ENCODE peak calls at places on chromosomes 12 and 14, in nine cellular contexts. X, M, J, O, H, L, F, R and K are unnamed samples.

GRCh38 chr14:93032301-93032929 is 83.3 kb downstream of the ITPK1 start:
- DNase-seq in M (no peak), H (peak), R (no peak), O (no peak), J (no peak), X (no peak), L (no peak), F (no peak), K (no peak)

GRCh38 chr14:90696728-90697127 is 119.5 kb downstream of the TTC7B start:
- DNase-seq in O (no peak), M (no peak), J (no peak), L (no peak), R (no peak), H (no peak), X (no peak), F (no peak), K (no peak)

GRCh38 chr14:55845963-55846851 is 266.2 kb downstream of the KTN1 start:
- DNase-seq in H (no peak), F (no peak), R (no peak), M (no peak), J (no peak), O (no peak), L (no peak), X (no peak), K (no peak)

GRCh38 chr14:103514596-103515421 is 7.8 kb downstream of the CKB start:
- DNase-seq in O (no peak), M (no peak), J (no peak), R (no peak), L (no peak), H (no peak), X (no peak), F (no peak), K (no peak)

GRCh38 chr14:33998263-33998662 is 47.4 kb upstream of the EGLN3 start:
- DNase-seq in O (no peak), H (no peak), M (no peak), J (no peak), X (no peak), F (no peak), L (no peak), R (no peak), K (no peak)

GRCh38 chr14:51638071-51638944 is 13.4 kb upstream of the FRMD6 start:
- DNase-seq in R (no peak), M (no peak), L (peak), H (no peak), J (no peak), O (no peak), F (no peak), X (no peak), K (no peak)

GRCh38 chr14:85444685-85445084 is 85.3 kb upstream of the FLRT2 start:
- DNase-seq in O (peak), R (no peak), L (peak), F (no peak), X (no peak), H (no peak), M (no peak), J (peak), K (no peak)

GRCh38 chr12:53063708-53064612 is 14.1 kb downstream of the TNS2 start:
- DNase-seq in L (peak), O (peak), H (peak), F (no peak), M (no peak), X (no peak), R (peak), J (no peak), K (no peak)

GRCh38 chr12:75706786-75707605 is 195.6 kb upstream of the KRR1 start:
- DNase-seq in L (peak), R (no peak), M (no peak), J (no peak), O (peak), X (no peak), H (no peak), F (no peak), K (no peak)

GRCh38 chr14:77498120-77498979 is at the start of gene ISM2:
- DNase-seq in M (no peak), O (peak), J (peak), F (peak), H (no peak), R (no peak), L (peak), X (peak), K (no peak)

GRCh38 chr12:66014818-66015217 is 115.7 kb downstream of the LLPH start:
- DNase-seq in J (no peak), X (no peak), H (no peak), L (peak), O (no peak), M (no peak), R (no peak), F (no peak), K (no peak)

GRCh38 chr12:110330544-110330943 is 49.5 kb downstream of the ATP2A2 start:
- DNase-seq in H (peak), X (no peak), M (no peak), R (no peak), F (no peak), O (no peak), J (no peak), L (peak), K (no peak)